ENCODE peak calls at places on chromosomes 6 and 20, in four cellular contexts. P, K, C and A are unnamed samples.

GRCh38 chr6:35474129-35474977 is 6.2 kb downstream of the RPL10A start:
- DNase-seq in P (no peak), K (no peak), C (no peak), A (no peak)

GRCh38 chr6:7440476-7440875 is 50.9 kb downstream of the RIOK1 start:
- DNase-seq in P (no peak), K (no peak), C (no peak), A (no peak)

GRCh38 chr20:38680492-38681118 is 43.7 kb upstream of the SLC32A1 start:
- DNase-seq in P (no peak), K (peak), C (peak), A (no peak)

GRCh38 chr6:52162940-52163908 is 23.0 kb upstream of the IL17A start:
- DNase-seq in P (no peak), K (peak), C (peak), A (no peak)

GRCh38 chr20:38881806-38882440 is 44.3 kb upstream of the FAM83D start:
- DNase-seq in P (no peak), K (no peak), C (no peak), A (no peak)

GRCh38 chr6:18634912-18635311 is 247.8 kb downstream of the RNF144B start:
- DNase-seq in P (no peak), K (no peak), C (peak), A (no peak)

GRCh38 chr20:25514747-25515340 is 70.5 kb downstream of the NINL start:
- DNase-seq in P (no peak), K (no peak), C (no peak), A (no peak)

GRCh38 chr6:5082487-5083306 is 2.4 kb upstream of the PPP1R3G start:
- DNase-seq in P (no peak), K (peak), C (peak), A (no peak)

GRCh38 chr6:163327936-163328335 is 86.6 kb upstream of the QKI start:
- DNase-seq in P (no peak), K (no peak), C (no peak), A (no peak)

GRCh38 chr6:38702471-38703397 is at the start of gene GLO1:
- DNase-seq in P (peak), K (peak), C (peak), A (peak)

GRCh38 chr6:25137497-25137896 is 141.7 kb upstream of the CARMIL1 start:
- DNase-seq in P (no peak), K (peak), C (peak), A (no peak)

GRCh38 chr6:34015576-34015975 is 130.3 kb downstream of the GRM4 start:
- DNase-seq in P (no peak), K (peak), C (peak), A (no peak)

GRCh38 chr6:96787846-96788580 is 49.3 kb downstream of the GPR63 start:
- DNase-seq in P (no peak), K (no peak), C (no peak), A (no peak)

GRCh38 chr20:49568491-49569151 is 684 bp upstream of the PTGIS start:
- DNase-seq in P (no peak), K (peak), C (peak), A (no peak)

GRCh38 chr6:7628915-7629314 is 38.9 kb downstream of the SNRNP48 start:
- DNase-seq in P (no peak), K (no peak), C (no peak), A (no peak)

GRCh38 chr6:31489046-31489445 is 8.9 kb upstream of the MICB start:
- DNase-seq in P (no peak), K (no peak), C (no peak), A (no peak)

GRCh38 chr6:40538556-40538955 is 48.6 kb downstream of the LRFN2 start:
- DNase-seq in P (no peak), K (no peak), C (no peak), A (no peak)

GRCh38 chr6:67888886-67889681 is 746.0 kb upstream of the ADGRB3 start:
- DNase-seq in P (no peak), K (no peak), C (no peak), A (no peak)

GRCh38 chr6:150596439-150596838 is 3.2 kb upstream of the PLEKHG1 start:
- DNase-seq in P (no peak), K (no peak), C (no peak), A (no peak)

GRCh38 chr6:81806793-81807565 is 54.5 kb upstream of the TENT5A start:
- DNase-seq in P (no peak), K (no peak), C (no peak), A (no peak)

GRCh38 chr20:53679597-53680309 is 86.1 kb upstream of the ZNF217 start:
- DNase-seq in P (no peak), K (no peak), C (no peak), A (no peak)

GRCh38 chr20:34639755-34640222 is 37.1 kb downstream of the PIGU start:
- DNase-seq in P (no peak), K (no peak), C (no peak), A (no peak)

GRCh38 chr20:63234693-63235398 is 859 bp upstream of the BIRC7 start:
- DNase-seq in P (no peak), K (no peak), C (peak), A (no peak)

GRCh38 chr6:114432380-114432779 is 89.6 kb upstream of the HS3ST5 start:
- DNase-seq in P (no peak), K (no peak), C (no peak), A (no peak)

GRCh38 chr6:81996414-81996813 is 243.9 kb upstream of the TENT5A start:
- DNase-seq in P (no peak), K (peak), C (peak), A (no peak)

GRCh38 chr6:28488916-28489365 is 26.7 kb downstream of the GPX6 start:
- DNase-seq in P (no peak), K (peak), C (peak), A (no peak)

GRCh38 chr6:155347800-155348199 is 33.5 kb upstream of the TFB1M start:
- DNase-seq in P (no peak), K (no peak), C (no peak), A (no peak)

GRCh38 chr20:34062651-34063482 is 49.2 kb downstream of the EIF2S2 start:
- DNase-seq in P (no peak), K (peak), C (no peak), A (no peak)

GRCh38 chr6:45569210-45569945 is 191.6 kb upstream of the SUPT3H start:
- DNase-seq in P (no peak), K (no peak), C (no peak), A (no peak)

GRCh38 chr6:163702736-163703135 is 288.2 kb downstream of the QKI start:
- DNase-seq in P (no peak), K (no peak), C (no peak), A (no peak)

GRCh38 chr6:74749211-74750142 is 456.4 kb downstream of the COL12A1 start:
- DNase-seq in P (no peak), K (peak), C (peak), A (no peak)

GRCh38 chr6:132188865-132189264 is 212.4 kb downstream of the MOXD1 start:
- DNase-seq in P (no peak), K (peak), C (peak), A (no peak)

GRCh38 chr20:48986899-48987298 is 59.2 kb upstream of the CSE1L start:
- DNase-seq in P (no peak), K (no peak), C (peak), A (no peak)

GRCh38 chr6:163565140-163565539 is 150.6 kb downstream of the QKI start:
- DNase-seq in P (no peak), K (no peak), C (peak), A (no peak)

GRCh38 chr6:16762265-16762546 is 946 bp upstream of the ATXN1 start:
- DNase-seq in P (no peak), K (no peak), C (peak), A (no peak)

GRCh38 chr6:157860505-157860991 is 37.5 kb downstream of the SNX9 start:
- DNase-seq in P (no peak), K (no peak), C (no peak), A (no peak)

GRCh38 chr6:170250981-170251775 is 39.7 kb downstream of the DLL1 start:
- DNase-seq in P (no peak), K (no peak), C (no peak), A (no peak)

GRCh38 chr6:105798057-105798456 is 288.1 kb upstream of the PRDM1 start:
- DNase-seq in P (no peak), K (peak), C (peak), A (peak)

GRCh38 chr20:52179331-52180166 is 12.0 kb downstream of the ZFP64 start:
- DNase-seq in P (no peak), K (no peak), C (peak), A (no peak)

DNA sequence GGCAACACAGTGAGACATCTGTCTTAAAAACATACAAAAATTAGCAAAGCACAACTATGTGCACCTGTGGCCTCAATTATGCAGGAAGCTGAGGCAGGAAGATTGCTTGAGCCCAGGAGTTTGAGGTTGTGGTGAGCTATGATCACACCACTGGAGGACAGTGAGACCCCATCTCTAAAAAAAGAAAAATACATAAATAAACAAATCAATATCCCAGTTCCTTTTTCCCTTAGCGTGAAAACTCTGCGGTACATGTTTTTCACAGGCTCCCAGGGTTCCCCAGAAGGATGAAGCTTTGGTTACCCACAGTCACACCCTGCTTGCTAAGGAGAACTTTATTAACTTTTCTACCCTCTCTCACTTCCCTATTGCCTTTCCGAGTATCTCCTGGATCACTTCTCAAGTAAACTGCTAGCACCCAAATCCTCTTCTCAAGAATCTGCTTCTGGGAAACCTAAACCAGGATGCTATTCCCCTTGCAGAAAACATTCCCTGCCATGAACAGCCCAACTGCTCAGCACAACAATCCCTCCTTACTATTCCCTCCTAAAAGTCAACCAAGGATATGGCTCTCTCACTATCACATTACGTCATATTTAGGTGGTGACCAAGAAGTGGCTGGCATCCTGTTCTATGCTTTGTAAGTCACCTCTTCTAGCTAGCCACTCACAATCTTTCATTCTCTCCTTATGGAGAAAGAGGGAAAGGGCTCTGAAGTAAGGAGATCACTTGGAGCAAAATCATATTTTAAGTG is 122.4 kb downstream of the IPCEF1 start:
- DNase-seq in P (no peak), K (no peak), C (no peak), A (no peak)
- TF ChIP-seq CTCF in P (no peak), K (no peak), C (no peak), A (no peak)

GRCh38 chr6:36839819-36840379 is 655 bp upstream of the CPNE5 start:
- DNase-seq in P (no peak), K (peak), C (peak), A (no peak)
- TF ChIP-seq CTCF in P (no peak), K (no peak), C (peak), A (peak)

GRCh38 chr6:138988469-138988834 is 399 bp upstream of the REPS1 start:
- DNase-seq in P (no peak), K (no peak), C (no peak), A (no peak)
- TF ChIP-seq CTCF in P (no peak), K (no peak), C (no peak), A (no peak)

GRCh38 chr6:10276888-10277287 is 138.0 kb downstream of the TFAP2A start:
- DNase-seq in P (no peak), K (no peak), C (no peak), A (no peak)
- TF ChIP-seq CTCF in P (no peak), K (no peak), C (no peak), A (no peak)

DNA sequence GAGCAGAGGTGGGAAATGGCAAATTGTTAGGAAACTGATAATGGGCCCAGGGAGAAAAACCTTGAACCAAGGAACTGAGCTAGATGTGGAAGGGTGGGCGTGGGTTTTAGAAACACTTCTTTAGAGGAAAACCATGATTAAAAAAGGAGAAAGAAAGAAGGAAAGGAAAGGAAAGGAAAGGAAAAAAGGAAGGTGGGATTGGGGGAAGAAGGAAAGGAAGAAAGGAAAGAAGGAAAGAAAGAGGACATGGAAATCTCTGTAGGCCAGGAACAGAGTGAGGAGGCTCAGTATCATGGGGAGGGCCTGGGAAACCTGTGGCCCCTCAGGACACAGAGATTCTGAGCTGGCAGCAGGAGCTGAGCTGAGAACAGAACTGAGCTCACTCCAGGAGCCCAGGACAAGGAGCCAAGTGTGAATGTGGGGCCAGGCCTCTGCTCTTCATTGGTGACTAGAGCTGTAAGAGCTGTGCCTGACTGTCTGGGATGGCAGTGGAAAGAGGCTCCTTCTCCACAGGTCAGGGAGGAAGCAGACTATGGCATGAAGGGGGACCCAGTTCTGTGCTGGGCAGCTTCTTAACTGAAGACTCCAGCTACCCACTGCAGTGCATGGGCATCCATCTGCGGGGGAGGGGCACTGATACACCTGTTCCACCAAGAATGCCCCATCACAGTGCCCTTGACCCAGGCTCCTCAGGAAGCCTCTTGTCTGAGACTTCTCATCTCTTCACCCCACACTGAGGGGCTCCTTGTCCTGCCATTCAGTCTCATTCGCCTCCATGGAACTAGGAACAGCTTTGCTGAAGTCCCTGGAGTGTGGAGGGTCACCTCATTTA is 116.1 kb upstream of the BACH2 start:
- DNase-seq in P (no peak), K (no peak), C (no peak), A (no peak)
- TF ChIP-seq CTCF in P (no peak), K (no peak), C (no peak), A (no peak)